ENCODE peak calls at places on chromosome 1, in eight cellular contexts. R is psoas muscle, I is breast epithelium, Q is body of pancreas, Z is kidney epithelial cell, T is SK-N-SH, J is pancreas, P is lung. O is an unnamed sample.

GRCh38 chr1:23393706-23394105 is 24.1 kb upstream of the ZNF436 start:
- DNase-seq in R (peak), I (no peak), Q (peak), Z (no peak), T (no peak), J (peak), P (peak), O (no peak)

GRCh38 chr1:44326821-44327465 is 28.1 kb downstream of the ERI3 start:
- DNase-seq in R (no peak), I (no peak), Q (no peak), Z (no peak), T (peak), J (no peak), P (no peak), O (no peak)

GRCh38 chr1:6490181-6491075 is 1.0 kb downstream of the PLEKHG5 start:
- DNase-seq in R (peak), I (peak), Q (peak), Z (no peak), T (peak), J (peak), P (peak), O (peak)

GRCh38 chr1:47554901-47555300 is 117.1 kb downstream of the FOXD2 start:
- DNase-seq in R (no peak), I (no peak), Q (no peak), Z (no peak), T (no peak), J (no peak), P (no peak), O (no peak)

GRCh38 chr1:39395357-39395831 is 96.0 kb upstream of the BMP8A start:
- DNase-seq in R (no peak), I (no peak), Q (peak), Z (peak), T (no peak), J (no peak), P (no peak), O (peak)

GRCh38 chr1:44507490-44508396 is 102.7 kb downstream of the RNF220 start:
- DNase-seq in R (no peak), I (no peak), Q (no peak), Z (no peak), T (no peak), J (no peak), P (no peak), O (no peak)

GRCh38 chr1:109113787-109114568 is at the start of gene ELAPOR1:
- DNase-seq in R (peak), I (peak), Q (peak), Z (no peak), T (peak), J (peak), P (peak), O (no peak)

GRCh38 chr1:112143871-112144441 is 154.5 kb upstream of the KCND3 start:
- DNase-seq in R (no peak), I (no peak), Q (no peak), Z (no peak), T (no peak), J (no peak), P (no peak), O (no peak)

GRCh38 chr1:110462964-110463363 is 12.0 kb downstream of the PROK1 start:
- DNase-seq in R (no peak), I (no peak), Q (no peak), Z (no peak), T (no peak), J (no peak), P (no peak), O (no peak)

GRCh38 chr1:115062542-115063004 is 26.7 kb downstream of the TSPAN2 start:
- DNase-seq in R (peak), I (no peak), Q (peak), Z (no peak), T (no peak), J (peak), P (peak), O (no peak)

GRCh38 chr1:76843821-76844448 is 23.3 kb upstream of the ST6GALNAC5 start:
- DNase-seq in R (no peak), I (no peak), Q (no peak), Z (no peak), T (no peak), J (no peak), P (no peak), O (no peak)

GRCh38 chr1:7265771-7266371 is 480.6 kb downstream of the CAMTA1 start:
- DNase-seq in R (no peak), I (peak), Q (peak), Z (peak), T (peak), J (peak), P (peak), O (peak)

DNA sequence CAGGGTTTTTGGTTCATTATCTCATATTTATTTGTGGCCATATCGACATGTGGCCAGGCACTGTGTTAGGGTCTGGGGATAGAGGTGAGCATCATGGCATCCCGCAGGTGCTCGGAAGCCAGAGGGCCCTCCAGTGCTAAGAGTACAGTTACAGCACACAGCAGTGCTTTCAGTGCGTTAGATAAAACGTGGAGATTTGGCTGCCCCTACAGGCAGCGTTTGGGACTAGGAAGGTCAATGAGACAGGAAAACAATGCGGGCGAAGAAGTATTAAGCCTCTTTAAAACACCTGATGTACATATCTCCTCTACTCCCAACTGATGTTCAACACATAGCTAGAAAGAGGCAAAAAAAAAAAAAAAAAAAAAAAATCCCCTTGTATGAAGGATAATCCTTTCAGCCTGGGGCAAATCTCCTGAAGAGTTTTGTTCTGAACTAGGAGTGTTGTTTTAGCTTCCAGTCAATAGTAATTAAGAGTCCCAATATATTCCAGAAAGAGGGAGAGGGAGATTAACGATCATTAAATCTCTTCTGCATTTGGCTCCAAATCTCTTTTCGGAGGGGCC is 80.1 kb downstream of the CAPZB start:
- DNase-seq in R (no peak), I (no peak), Q (no peak), Z (no peak), T (peak), J (no peak), P (no peak), O (no peak)
- TF ChIP-seq CTCF in R (peak), I (no peak), Q (no peak), Z (peak), T (peak), J (no peak), P (no peak), O (peak)

GRCh38 chr1:61568460-61569211 is 156.3 kb downstream of the TM2D1 start:
- DNase-seq in R (no peak), I (no peak), Q (no peak), Z (no peak), T (peak), J (no peak), P (no peak), O (no peak)

GRCh38 chr1:61569212-61569621 is 155.7 kb downstream of the TM2D1 start:
- DNase-seq in R (no peak), I (no peak), Q (no peak), Z (no peak), T (peak), J (no peak), P (no peak), O (no peak)

GRCh38 chr1:61570191-61570590 is 154.8 kb downstream of the TM2D1 start:
- DNase-seq in R (no peak), I (no peak), Q (no peak), Z (no peak), T (no peak), J (no peak), P (no peak), O (no peak)

GRCh38 chr1:61563611-61564010 is 161.3 kb downstream of the TM2D1 start:
- DNase-seq in R (no peak), I (no peak), Q (no peak), Z (no peak), T (no peak), J (no peak), P (no peak), O (no peak)

GRCh38 chr1:61566177-61566576 is 158.8 kb downstream of the TM2D1 start:
- DNase-seq in R (no peak), I (no peak), Q (no peak), Z (no peak), T (no peak), J (no peak), P (no peak), O (no peak)
- H3K4me3 ChIP-seq in R (no peak), I (no peak), Q (no peak), Z (no peak), T (no peak), J (no peak), P (no peak), O (no peak)

DNA sequence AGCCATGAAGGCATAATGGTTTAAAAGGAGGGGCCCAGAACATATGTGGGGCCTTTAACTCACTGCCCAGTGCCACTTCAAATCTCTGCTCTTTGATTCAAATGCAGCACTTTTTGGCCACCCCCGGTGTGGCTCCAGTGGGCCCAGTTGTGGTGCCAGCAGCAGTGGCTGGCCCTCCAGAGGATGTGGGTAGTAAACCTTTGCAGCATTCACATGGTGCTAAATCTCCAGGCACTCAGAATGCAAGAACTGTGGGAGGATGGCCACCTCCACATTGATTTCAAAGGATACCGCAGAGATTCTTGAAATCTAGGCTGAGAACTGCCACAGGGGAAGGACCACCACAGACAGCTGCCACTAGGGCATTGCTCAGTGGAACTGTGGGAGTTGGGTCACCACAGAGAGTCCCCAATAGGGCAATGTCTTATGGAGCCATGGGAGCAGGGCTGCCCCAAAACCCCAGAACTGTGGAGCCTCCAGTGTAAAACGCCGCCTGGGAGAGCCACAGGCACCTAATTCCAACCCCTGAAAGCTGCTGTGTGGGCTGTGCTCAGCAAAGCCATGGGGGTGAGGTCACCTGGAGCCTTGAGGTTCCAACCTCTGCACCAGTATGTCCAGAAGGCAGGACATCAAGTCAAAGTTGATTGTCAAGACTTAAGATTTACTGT is 6.6 kb upstream of the ADAM30 start:
- DNase-seq in R (no peak), I (no peak), Q (no peak), Z (no peak), T (no peak), J (no peak), P (no peak), O (no peak)
- TF ChIP-seq CTCF in R (no peak), I (no peak), Q (no peak), Z (no peak), T (no peak), J (no peak), P (no peak), O (no peak)

DNA sequence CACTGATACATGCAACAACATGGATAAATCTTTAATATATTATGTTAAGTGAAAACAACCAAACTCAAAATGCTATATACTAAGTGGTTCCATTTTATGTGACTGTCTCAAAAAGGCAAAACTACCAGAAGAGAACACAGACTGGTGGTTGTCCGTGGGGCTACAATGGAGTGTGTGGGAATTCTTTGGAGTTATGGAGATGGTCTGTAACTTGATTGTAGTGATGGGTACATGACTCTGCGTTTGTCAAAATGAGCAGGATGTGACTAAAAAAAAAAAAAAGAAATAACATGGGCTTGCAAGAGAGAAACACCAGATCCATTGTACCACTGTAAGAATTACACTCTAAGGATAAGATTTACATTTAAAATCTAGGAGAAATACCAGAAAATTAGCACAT is 52.2 kb upstream of the KIAA1614 start:
- DNase-seq in R (no peak), I (no peak), Q (no peak), Z (no peak), T (no peak), J (no peak), P (no peak), O (no peak)
- H3K4me3 ChIP-seq in R (no peak), I (no peak), Q (no peak), Z (no peak), T (no peak), J (no peak), P (no peak), O (no peak)

GRCh38 chr1:117093870-117094621 is 27.5 kb downstream of the TRIM45 start:
- DNase-seq in R (no peak), I (no peak), Q (no peak), Z (peak), T (peak), J (no peak), P (peak), O (peak)
- TF ChIP-seq CTCF in R (peak), I (no peak), Q (no peak), Z (peak), T (peak), J (no peak), P (no peak), O (peak)

GRCh38 chr1:1063945-1064831 is 9.9 kb downstream of the RNF223 start:
- DNase-seq in R (peak), I (no peak), Q (peak), Z (peak), T (peak), J (peak), P (peak), O (peak)
- H3K4me3 ChIP-seq in R (peak), I (no peak), Q (no peak), Z (peak), T (no peak), J (peak), P (no peak), O (no peak)